ENCODE peak calls at places on chromosomes 6 and 20, in five cellular contexts. One of them, this sample, is unnamed. For H3K36me3, the result is how much of the 10 kb centered on the place peaks cover.

GRCh38 chr6:31356216-31356945 is 598 bp downstream of the HLA-B start:
- DNase-seq in psoas muscle: peak
- DNase-seq in bronchial epithelial cell: no peak
- DNase-seq in left ventricle myocardium inferior: peak
- DNase-seq in RWPE2: no peak
- DNase-seq in this sample: peak

GRCh38 chr20:24783631-24784492 is 165.2 kb upstream of the CST7 start:
- DNase-seq in bronchial epithelial cell: no peak
- DNase-seq in psoas muscle: no peak
- DNase-seq in left ventricle myocardium inferior: no peak
- DNase-seq in RWPE2: peak
- DNase-seq in this sample: no peak

GRCh38 chr6:27743787-27744186 is 168.4 kb downstream of the OR2B2 start:
- DNase-seq in psoas muscle: no peak
- DNase-seq in left ventricle myocardium inferior: no peak
- DNase-seq in RWPE2: no peak
- DNase-seq in bronchial epithelial cell: no peak
- DNase-seq in this sample: no peak

GRCh38 chr6:87909849-87910248 is 137.8 kb upstream of the SPACA1 start:
- DNase-seq in bronchial epithelial cell: peak
- DNase-seq in RWPE2: no peak
- DNase-seq in psoas muscle: no peak
- DNase-seq in left ventricle myocardium inferior: no peak
- DNase-seq in this sample: no peak

GRCh38 chr6:94300424-94301144 is 881.2 kb upstream of the EPHA7 start:
- DNase-seq in RWPE2: no peak
- DNase-seq in bronchial epithelial cell: no peak
- DNase-seq in left ventricle myocardium inferior: peak
- DNase-seq in psoas muscle: peak
- DNase-seq in this sample: no peak

GRCh38 chr6:148082721-148083120 is 259.9 kb upstream of the SASH1 start:
- DNase-seq in left ventricle myocardium inferior: no peak
- DNase-seq in psoas muscle: no peak
- DNase-seq in bronchial epithelial cell: no peak
- DNase-seq in RWPE2: no peak
- DNase-seq in this sample: no peak

GRCh38 chr6:31710490-31711219 is 4.0 kb downstream of the LY6G6F start:
- DNase-seq in left ventricle myocardium inferior: no peak
- DNase-seq in psoas muscle: no peak
- DNase-seq in RWPE2: no peak
- DNase-seq in bronchial epithelial cell: no peak
- DNase-seq in this sample: no peak

GRCh38 chr20:9071976-9072726 is 3.3 kb downstream of the PLCB4 start:
- DNase-seq in psoas muscle: no peak
- DNase-seq in bronchial epithelial cell: peak
- DNase-seq in RWPE2: no peak
- DNase-seq in left ventricle myocardium inferior: no peak
- DNase-seq in this sample: no peak

GRCh38 chr6:123053602-123054225 is 57.7 kb downstream of the CLVS2 start:
- DNase-seq in bronchial epithelial cell: no peak
- DNase-seq in left ventricle myocardium inferior: no peak
- DNase-seq in psoas muscle: no peak
- DNase-seq in RWPE2: no peak
- DNase-seq in this sample: no peak

GRCh38 chr6:17831135-17831534 is 124.4 kb upstream of the NUP153 start:
- DNase-seq in RWPE2: no peak
- DNase-seq in left ventricle myocardium inferior: no peak
- DNase-seq in bronchial epithelial cell: no peak
- DNase-seq in psoas muscle: no peak
- DNase-seq in this sample: no peak

GRCh38 chr6:42385339-42385738 is 66.4 kb downstream of the TRERF1 start:
- DNase-seq in RWPE2: no peak
- DNase-seq in left ventricle myocardium inferior: no peak
- DNase-seq in bronchial epithelial cell: no peak
- DNase-seq in psoas muscle: no peak
- DNase-seq in this sample: no peak

GRCh38 chr6:36283608-36284007 is 13.7 kb downstream of the PNPLA1 start:
- DNase-seq in left ventricle myocardium inferior: no peak
- DNase-seq in psoas muscle: no peak
- DNase-seq in bronchial epithelial cell: no peak
- DNase-seq in RWPE2: no peak
- DNase-seq in this sample: no peak

GRCh38 chr20:46255440-46256104 is 52.7 kb downstream of the CDH22 start:
- DNase-seq in left ventricle myocardium inferior: peak
- DNase-seq in RWPE2: peak
- DNase-seq in bronchial epithelial cell: peak
- DNase-seq in psoas muscle: peak
- DNase-seq in this sample: peak

GRCh38 chr20:49601153-49601924 is 33.4 kb upstream of the PTGIS start:
- DNase-seq in left ventricle myocardium inferior: no peak
- DNase-seq in RWPE2: no peak
- DNase-seq in bronchial epithelial cell: no peak
- DNase-seq in psoas muscle: no peak
- DNase-seq in this sample: no peak

GRCh38 chr6:40350942-40351217 is 236.3 kb downstream of the LRFN2 start:
- DNase-seq in psoas muscle: no peak
- DNase-seq in bronchial epithelial cell: no peak
- DNase-seq in RWPE2: no peak
- DNase-seq in left ventricle myocardium inferior: no peak
- DNase-seq in this sample: no peak

GRCh38 chr20:11249239-11249638 is 575.4 kb upstream of the JAG1 start:
- DNase-seq in RWPE2: no peak
- DNase-seq in psoas muscle: no peak
- DNase-seq in left ventricle myocardium inferior: no peak
- DNase-seq in bronchial epithelial cell: no peak
- DNase-seq in this sample: no peak

GRCh38 chr6:126886106-126886505 is 232.4 kb upstream of the RSPO3 start:
- DNase-seq in bronchial epithelial cell: no peak
- DNase-seq in psoas muscle: no peak
- DNase-seq in left ventricle myocardium inferior: no peak
- DNase-seq in RWPE2: no peak
- DNase-seq in this sample: no peak

GRCh38 chr6:158799051-158799792 is 19.9 kb downstream of the EZR start:
- DNase-seq in psoas muscle: no peak
- DNase-seq in left ventricle myocardium inferior: no peak
- DNase-seq in RWPE2: no peak
- DNase-seq in bronchial epithelial cell: peak
- DNase-seq in this sample: no peak

GRCh38 chr6:116500969-116501433 is 10.4 kb upstream of the CALHM5 start:
- DNase-seq in bronchial epithelial cell: peak
- DNase-seq in RWPE2: no peak
- DNase-seq in left ventricle myocardium inferior: no peak
- DNase-seq in psoas muscle: no peak
- DNase-seq in this sample: no peak

GRCh38 chr20:21182832-21183563 is 57.1 kb downstream of the KIZ start:
- DNase-seq in psoas muscle: no peak
- DNase-seq in RWPE2: no peak
- DNase-seq in left ventricle myocardium inferior: no peak
- DNase-seq in bronchial epithelial cell: peak
- DNase-seq in this sample: no peak

GRCh38 chr6:99629293-99629692 is 22.7 kb downstream of the PRDM13 start:
- DNase-seq in left ventricle myocardium inferior: no peak
- DNase-seq in bronchial epithelial cell: no peak
- DNase-seq in psoas muscle: no peak
- DNase-seq in RWPE2: no peak
- DNase-seq in this sample: no peak

GRCh38 chr6:88538849-88539571 is 372.9 kb upstream of the CNR1 start:
- DNase-seq in left ventricle myocardium inferior: no peak
- DNase-seq in psoas muscle: no peak
- DNase-seq in bronchial epithelial cell: no peak
- DNase-seq in RWPE2: no peak
- DNase-seq in this sample: no peak

GRCh38 chr20:4171538-4172116 is 156.3 kb upstream of the RNF24 start:
- DNase-seq in psoas muscle: no peak
- DNase-seq in bronchial epithelial cell: no peak
- DNase-seq in left ventricle myocardium inferior: no peak
- DNase-seq in RWPE2: no peak
- DNase-seq in this sample: no peak

GRCh38 chr6:157464653-157465535 is 83.9 kb downstream of the ZDHHC14 start:
- DNase-seq in left ventricle myocardium inferior: no peak
- DNase-seq in psoas muscle: no peak
- DNase-seq in bronchial epithelial cell: no peak
- DNase-seq in RWPE2: no peak
- DNase-seq in this sample: no peak

DNA sequence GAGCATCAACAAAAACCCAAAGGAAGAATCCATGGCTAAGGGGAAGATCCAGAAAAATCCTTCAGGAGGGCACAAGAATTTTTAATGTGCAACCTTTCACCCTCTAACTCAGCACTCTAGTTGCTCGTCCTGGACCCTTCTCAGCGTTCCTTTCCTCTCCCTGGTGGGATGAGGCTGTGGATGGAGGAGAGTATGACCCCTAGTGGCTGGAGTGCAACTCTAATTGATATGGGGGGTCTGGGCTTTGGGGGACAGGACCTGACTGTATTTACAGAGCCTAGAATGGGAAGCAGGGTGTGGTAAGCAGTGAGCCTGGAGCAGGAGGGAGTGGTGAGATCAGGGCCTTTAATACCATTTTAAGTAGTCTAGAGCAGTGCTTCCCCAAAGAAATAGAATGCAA is 83.9 kb upstream of the CEP85L start:
- DNase-seq in RWPE2: no peak
- DNase-seq in bronchial epithelial cell: no peak
- DNase-seq in left ventricle myocardium inferior: no peak
- DNase-seq in psoas muscle: no peak
- DNase-seq in this sample: no peak
- TF ChIP-seq CTCF in RWPE2: peak
- TF ChIP-seq CTCF in bronchial epithelial cell: peak
- TF ChIP-seq CTCF in left ventricle myocardium inferior: peak
- TF ChIP-seq CTCF in psoas muscle: peak
- TF ChIP-seq CTCF in this sample: no peak

GRCh38 chr20:35497320-35497719 is 32.1 kb downstream of the C20orf173 start:
- DNase-seq in left ventricle myocardium inferior: peak
- DNase-seq in psoas muscle: no peak
- DNase-seq in RWPE2: peak
- DNase-seq in bronchial epithelial cell: no peak
- DNase-seq in this sample: no peak
- H3K36me3 ChIP-seq in left ventricle myocardium inferior: half or more
- H3K36me3 ChIP-seq in psoas muscle: under half
- H3K36me3 ChIP-seq in RWPE2: half or more
- H3K36me3 ChIP-seq in bronchial epithelial cell: under half
- H3K36me3 ChIP-seq in this sample: half or more

DNA sequence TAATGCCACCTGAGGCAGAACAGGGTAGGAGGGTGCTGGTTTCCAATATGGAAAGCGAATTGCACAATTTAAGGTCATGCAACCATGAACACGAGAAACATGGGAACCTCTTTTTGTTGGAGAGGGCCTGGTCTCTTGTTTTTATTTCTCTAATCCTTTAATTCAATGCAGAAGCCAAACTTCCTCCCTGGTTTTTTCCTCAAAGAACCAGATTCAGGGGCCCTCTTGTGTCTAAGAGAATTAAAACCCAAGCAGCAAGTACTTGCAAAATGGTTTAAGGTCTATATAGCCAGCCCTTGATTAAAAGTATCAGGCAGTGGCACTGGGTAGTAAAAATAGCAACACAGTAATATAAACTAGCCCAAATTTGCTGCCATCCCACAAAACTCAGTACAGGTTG is 19.5 kb downstream of the GSTA4 start:
- DNase-seq in bronchial epithelial cell: no peak
- DNase-seq in left ventricle myocardium inferior: no peak
- DNase-seq in RWPE2: no peak
- DNase-seq in psoas muscle: no peak
- DNase-seq in this sample: no peak
- TF ChIP-seq CTCF in bronchial epithelial cell: no peak
- TF ChIP-seq CTCF in left ventricle myocardium inferior: no peak
- TF ChIP-seq CTCF in RWPE2: no peak
- TF ChIP-seq CTCF in psoas muscle: no peak
- TF ChIP-seq CTCF in this sample: no peak

DNA sequence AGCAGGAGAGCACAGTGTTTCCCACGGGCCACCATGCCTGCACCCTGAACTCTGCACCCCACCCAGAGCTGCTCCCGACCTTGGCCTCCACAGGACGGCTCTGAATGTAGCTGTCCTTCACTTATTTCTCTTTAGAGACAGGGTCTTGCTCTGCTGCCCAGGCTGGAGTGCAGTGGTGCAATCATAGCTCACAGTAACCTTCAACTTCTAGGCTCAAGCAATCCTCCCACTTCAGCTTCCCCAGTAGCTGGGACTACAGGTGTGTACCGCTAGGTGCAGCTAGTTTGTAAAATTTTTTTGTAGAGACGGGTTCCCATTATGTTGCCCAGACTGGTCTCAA is 130.9 kb downstream of the AGPAT4 start:
- DNase-seq in psoas muscle: no peak
- DNase-seq in bronchial epithelial cell: no peak
- DNase-seq in RWPE2: no peak
- DNase-seq in left ventricle myocardium inferior: no peak
- DNase-seq in this sample: no peak
- H3K36me3 ChIP-seq in psoas muscle: under half
- H3K36me3 ChIP-seq in bronchial epithelial cell: under half
- H3K36me3 ChIP-seq in RWPE2: under half
- H3K36me3 ChIP-seq in left ventricle myocardium inferior: under half
- H3K36me3 ChIP-seq in this sample: under half

This sample was measured in left lung.